ENCODE peak calls at places on chromosomes 16 and 17, in five cellular contexts. F, I, R, J and E are unnamed samples.

GRCh38 chr16:1612320-1613111 is at the start of gene CRAMP1:
- DNase-seq in F (no peak), I (no peak), J (peak), R (peak), E (no peak)

GRCh38 chr16:84117482-84117843 is 721 bp upstream of the MBTPS1 start:
- DNase-seq in J (no peak), F (no peak), R (peak), I (no peak), E (no peak)

GRCh38 chr17:13978478-13978877 is 90.8 kb upstream of the COX10 start:
- DNase-seq in J (no peak), R (no peak), F (no peak), I (no peak), E (no peak)

GRCh38 chr17:73827627-73828241 is 183.5 kb upstream of the SDK2 start:
- DNase-seq in I (no peak), J (no peak), F (no peak), R (no peak), E (no peak)

GRCh38 chr17:50209472-50210248 is 8.2 kb upstream of the COL1A1 start:
- DNase-seq in I (no peak), J (peak), F (peak), R (peak), E (no peak)

GRCh38 chr17:1055751-1056645 is 59.1 kb downstream of the TIMM22 start:
- DNase-seq in F (no peak), I (no peak), J (no peak), R (peak), E (no peak)

GRCh38 chr17:45785373-45786193 is 1.5 kb downstream of the CRHR1 start:
- DNase-seq in F (no peak), J (no peak), R (no peak), I (no peak), E (no peak)

GRCh38 chr17:45690876-45691275 is 93.2 kb upstream of the CRHR1 start:
- DNase-seq in R (no peak), F (no peak), J (no peak), I (no peak), E (no peak)

GRCh38 chr17:52157603-52158449 is 688 bp downstream of the CA10 start:
- DNase-seq in F (no peak), J (no peak), R (no peak), I (no peak), E (no peak)

GRCh38 chr16:67649494-67649931 is 4.6 kb downstream of the CARMIL2 start:
- DNase-seq in I (no peak), J (no peak), R (no peak), F (no peak), E (no peak)

GRCh38 chr16:2155091-2156024 is at the start of gene TRAF7:
- DNase-seq in F (peak), I (peak), J (peak), R (peak), E (peak)

GRCh38 chr17:4136373-4136772 is 6.5 kb downstream of the ZZEF1 start:
- DNase-seq in I (no peak), R (no peak), J (peak), F (no peak), E (no peak)

DNA sequence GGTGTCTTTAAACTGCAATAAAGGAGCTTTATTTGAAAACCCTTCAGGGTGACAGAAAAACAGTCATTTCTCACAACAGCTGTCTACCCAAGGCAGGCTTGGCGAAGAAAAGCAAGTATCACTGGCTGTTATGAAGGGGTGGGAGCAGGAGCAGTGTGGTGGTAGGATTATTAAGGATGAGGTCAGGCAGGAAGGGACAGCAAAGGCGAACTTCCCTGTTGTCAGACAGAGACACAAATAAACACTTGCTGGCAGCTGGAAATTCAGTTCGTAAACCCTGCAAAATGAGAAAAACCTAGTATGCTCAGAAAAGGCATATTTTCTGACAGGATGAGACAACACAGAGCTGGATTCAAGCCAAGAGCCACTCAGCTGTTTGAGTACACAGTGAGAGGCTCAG is 416.3 kb upstream of the CDH5 start:
- DNase-seq in I (no peak), R (no peak), F (no peak), J (no peak), E (no peak)
- TF ChIP-seq CTCF in I (no peak), R (no peak), F (no peak), J (no peak), E (no peak)

GRCh38 chr17:40417258-40417608 is 463 bp downstream of the TOP2A start:
- DNase-seq in F (no peak), R (peak), I (no peak), J (no peak), E (no peak)
- TF ChIP-seq CTCF in F (no peak), R (no peak), I (no peak), J (no peak), E (no peak)

DNA sequence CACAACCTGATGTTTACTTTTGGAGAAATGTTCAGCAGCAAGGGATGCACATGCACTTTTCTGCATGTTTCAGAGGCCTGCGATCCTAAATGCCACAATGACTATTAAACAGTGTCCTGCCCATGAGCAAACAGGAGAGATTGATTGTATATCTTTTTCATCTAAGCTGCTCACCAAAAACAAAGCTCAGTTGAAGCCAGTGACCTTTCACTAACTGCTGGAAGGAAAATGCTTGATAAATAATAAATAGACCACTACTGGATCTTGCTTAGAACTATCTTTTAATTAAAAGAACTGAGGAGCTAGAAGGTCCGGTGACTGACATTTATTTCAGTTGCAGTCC is 16.3 kb downstream of the MRPS23 start:
- DNase-seq in J (no peak), R (no peak), F (no peak), I (no peak), E (no peak)
- TF ChIP-seq CTCF in J (peak), R (peak), F (no peak), I (peak), E (no peak)

GRCh38 chr16:31568577-31569359 is 41.1 kb downstream of the AHSP start:
- DNase-seq in F (no peak), R (no peak), I (no peak), J (peak), E (no peak)
- TF ChIP-seq CTCF in F (no peak), R (no peak), I (no peak), J (no peak), E (no peak)

GRCh38 chr17:27109346-27109745 is 184.6 kb upstream of the WSB1 start:
- DNase-seq in J (no peak), F (no peak), I (no peak), R (no peak), E (no peak)

GRCh38 chr17:27106347-27106981 is 187.4 kb upstream of the WSB1 start:
- DNase-seq in J (no peak), I (no peak), R (no peak), F (no peak), E (no peak)

GRCh38 chr17:27105636-27106035 is 188.3 kb upstream of the WSB1 start:
- DNase-seq in F (no peak), I (no peak), J (no peak), R (no peak), E (no peak)

GRCh38 chr17:27106982-27107360 is 186.9 kb upstream of the WSB1 start:
- DNase-seq in R (no peak), F (no peak), J (no peak), I (no peak), E (no peak)
- TF ChIP-seq CTCF in R (no peak), F (no peak), J (no peak), I (no peak), E (no peak)

DNA sequence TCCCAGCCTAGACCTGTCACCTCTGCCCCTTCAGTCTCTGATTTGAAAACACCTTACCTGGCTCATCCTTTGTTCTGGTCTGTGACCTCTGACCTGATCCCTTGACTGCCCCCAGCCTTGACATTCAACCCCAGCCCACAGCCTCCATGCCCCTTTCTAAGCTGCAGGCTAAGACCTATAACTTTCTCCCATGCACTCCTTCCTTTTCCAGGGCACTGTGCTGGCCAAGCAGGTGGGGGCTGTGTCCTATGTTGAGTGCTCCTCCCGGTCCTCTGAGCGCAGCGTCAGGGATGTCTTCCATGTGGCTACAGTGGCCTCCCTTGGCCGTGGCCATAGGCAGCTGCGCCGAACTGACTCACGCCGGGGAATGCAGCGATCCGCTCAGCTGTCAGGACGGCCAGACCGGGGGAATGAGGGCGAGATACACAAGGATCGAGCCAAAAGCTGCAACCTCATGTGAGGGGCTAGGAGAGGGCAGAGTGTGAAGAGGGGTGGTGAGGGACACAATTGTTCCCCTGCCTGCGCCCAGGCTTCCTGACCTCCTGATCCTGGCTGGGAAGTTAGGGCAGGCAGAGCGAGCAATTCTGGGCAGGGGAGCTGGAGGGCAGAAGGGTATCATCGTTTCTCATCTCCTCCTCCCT is 3.3 kb downstream of the RND2 start:
- DNase-seq in I (no peak), R (no peak), F (no peak), J (no peak), E (no peak)
- TF ChIP-seq CTCF in I (no peak), R (no peak), F (no peak), J (no peak), E (no peak)